ENCODE peak calls at places on chromosomes 12 and 14, in ten cellular contexts. C is epithelial cell of esophagus, M is HFF-Myc, K is H7, G is heart left ventricle, E is GM23338, Y is fibroblast of pulmonary artery, J is cardiac fibroblast, L is GM12865, N is brain microvascular endothelial cell. A is an unnamed sample.

GRCh38 chr12:4274396-4274959 is 916 bp downstream of the CCND2 start:
- DNase-seq in N (no peak), J (no peak), K (peak; percentile 70), M (no peak), L (peak; percentile 45), E (peak; percentile 61), Y (peak; percentile 21), G (no peak), C (no peak), A (no peak)

GRCh38 chr12:122834921-122835692 is at the start of gene HIP1R:
- DNase-seq in N (no peak), L (peak; percentile 58), G (no peak), Y (peak; percentile 12), E (peak; percentile 59), C (peak; percentile 45), J (no peak), K (peak; percentile 95), M (no peak), A (no peak)

GRCh38 chr12:116853507-116853906 is 27.7 kb downstream of the HRK start:
- DNase-seq in Y (no peak), J (no peak), N (no peak), M (no peak), C (no peak), L (no peak), G (no peak), E (no peak), K (no peak), A (no peak)

GRCh38 chr12:42299392-42300308 is 26.2 kb downstream of the ZCRB1 start:
- DNase-seq in M (peak; percentile 25), Y (peak; percentile 46), L (peak; percentile 96), E (no peak), N (peak; percentile 78), G (no peak), K (no peak), C (peak; percentile 72), J (peak; percentile 18), A (peak; percentile 33)

GRCh38 chr12:104358353-104359003 is 54.9 kb downstream of the EID3 start:
- DNase-seq in M (no peak), Y (peak; percentile 76), K (peak; percentile 70), J (peak; percentile 73), E (peak; percentile 80), N (peak; percentile 56), C (peak; percentile 65), G (no peak), L (peak; percentile 80), A (no peak)

GRCh38 chr12:105168006-105168405 is 60.5 kb downstream of the WASHC4 start:
- DNase-seq in Y (no peak), L (no peak), G (no peak), M (no peak), N (no peak), C (no peak), K (no peak), J (no peak), E (no peak), A (no peak)

GRCh38 chr12:41334390-41334789 is 146.3 kb downstream of the PDZRN4 start:
- DNase-seq in M (no peak), E (no peak), J (no peak), K (no peak), G (no peak), L (no peak), C (no peak), N (no peak), Y (no peak), A (no peak)

GRCh38 chr12:6039894-6040601 is 84.4 kb downstream of the VWF start:
- DNase-seq in G (no peak), C (peak; percentile 75), K (peak; percentile 80), Y (peak; percentile 85), J (peak; percentile 82), E (peak; percentile 90), N (peak; percentile 59), L (peak; percentile 68), M (peak; percentile 53), A (peak; percentile 67)

GRCh38 chr14:77615231-77616132 is 955 bp downstream of the SPTLC2 start:
- DNase-seq in C (peak; percentile 60), K (peak; percentile 46), M (no peak), Y (no peak), E (peak; percentile 39), J (no peak), L (no peak), G (no peak), N (no peak), A (no peak)

GRCh38 chr12:66529934-66530333 is 148.9 kb downstream of the GRIP1 start:
- DNase-seq in L (no peak), Y (no peak), G (no peak), J (no peak), K (no peak), C (no peak), N (no peak), M (no peak), E (no peak), A (no peak)

GRCh38 chr12:49413796-49414195 is 46.5 kb downstream of the SPATS2 start:
- DNase-seq in L (no peak), K (no peak), E (no peak), M (no peak), J (peak; percentile 46), Y (peak; percentile 61), C (peak; percentile 63), N (no peak), G (no peak), A (peak; percentile 23)

GRCh38 chr12:2845280-2845679 is 10.4 kb upstream of the NRIP2 start:
- DNase-seq in J (peak; percentile 89), C (no peak), M (peak; percentile 44), L (no peak), Y (peak; percentile 84), E (peak; percentile 58), N (peak; percentile 86), G (peak; percentile 58), K (peak; percentile 65), A (peak; percentile 47)

GRCh38 chr14:72644758-72645489 is 249.0 kb downstream of the DPF3 start:
- DNase-seq in K (no peak), J (no peak), Y (no peak), N (no peak), L (peak; percentile 16), C (no peak), G (no peak), E (peak; percentile 18), M (no peak), A (no peak)

GRCh38 chr14:39247256-39247655 is 13.5 kb downstream of the MIA2 start:
- DNase-seq in C (peak; percentile 91), K (no peak), N (peak; percentile 71), G (no peak), J (peak; percentile 79), E (no peak), M (no peak), Y (peak; percentile 84), L (no peak), A (peak; percentile 86)

GRCh38 chr12:76871082-76871481 is 7.7 kb downstream of the CSRP2 start:
- DNase-seq in N (no peak), J (no peak), G (no peak), K (no peak), L (no peak), M (no peak), C (no peak), Y (no peak), E (no peak), A (no peak)

GRCh38 chr14:104936361-104937155 is 11.9 kb downstream of the PLD4 start:
- DNase-seq in N (no peak), M (no peak), E (no peak), J (no peak), Y (no peak), K (no peak), L (no peak), G (no peak), C (peak; percentile 17), A (no peak)
- H3K4me3 ChIP-seq in N (no peak overlapping the region), M (no peak overlapping the region), E (no peak overlapping the region), J (no peak overlapping the region), Y (no peak overlapping the region), K (no peak overlapping the region), L (no peak overlapping the region), G (no peak overlapping the region), C (no peak overlapping the region), A (no peak overlapping the region)

DNA sequence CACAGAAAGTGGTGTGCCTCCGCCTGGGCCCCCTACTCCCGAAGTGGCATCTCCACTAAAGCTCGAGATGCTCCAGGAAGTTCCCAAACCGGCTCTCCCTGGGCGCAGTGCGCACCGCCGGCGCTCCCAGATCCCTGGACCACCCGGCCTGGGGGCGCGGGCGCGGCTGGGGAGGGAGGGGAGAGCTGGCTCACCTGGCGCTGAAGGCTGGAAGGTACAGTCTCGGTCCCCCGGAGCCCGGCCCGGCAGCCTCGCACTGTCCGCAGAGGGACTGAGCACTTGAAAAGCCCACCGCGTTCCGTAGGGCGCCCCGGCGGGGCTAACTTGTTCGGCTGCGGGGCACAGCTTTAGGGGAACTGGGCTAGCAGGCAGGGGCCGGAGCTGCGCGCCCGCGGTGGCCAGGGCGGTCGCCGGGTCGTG is 558 bp downstream of the DBX2 start:
- DNase-seq in K (peak; percentile 75), C (no peak), J (no peak), Y (no peak), N (no peak), G (peak; percentile 39), M (no peak), L (no peak), E (peak; percentile 73), A (no peak)
- H3K4me3 ChIP-seq in K (peak overlapping the region; percentile 53), C (no peak overlapping the region), J (no peak overlapping the region), Y (no peak overlapping the region), N (no peak overlapping the region), G (peak overlapping the region; percentile 55), M (no peak overlapping the region), L (no peak overlapping the region), E (peak overlapping the region; percentile 85), A (no peak overlapping the region)

DNA sequence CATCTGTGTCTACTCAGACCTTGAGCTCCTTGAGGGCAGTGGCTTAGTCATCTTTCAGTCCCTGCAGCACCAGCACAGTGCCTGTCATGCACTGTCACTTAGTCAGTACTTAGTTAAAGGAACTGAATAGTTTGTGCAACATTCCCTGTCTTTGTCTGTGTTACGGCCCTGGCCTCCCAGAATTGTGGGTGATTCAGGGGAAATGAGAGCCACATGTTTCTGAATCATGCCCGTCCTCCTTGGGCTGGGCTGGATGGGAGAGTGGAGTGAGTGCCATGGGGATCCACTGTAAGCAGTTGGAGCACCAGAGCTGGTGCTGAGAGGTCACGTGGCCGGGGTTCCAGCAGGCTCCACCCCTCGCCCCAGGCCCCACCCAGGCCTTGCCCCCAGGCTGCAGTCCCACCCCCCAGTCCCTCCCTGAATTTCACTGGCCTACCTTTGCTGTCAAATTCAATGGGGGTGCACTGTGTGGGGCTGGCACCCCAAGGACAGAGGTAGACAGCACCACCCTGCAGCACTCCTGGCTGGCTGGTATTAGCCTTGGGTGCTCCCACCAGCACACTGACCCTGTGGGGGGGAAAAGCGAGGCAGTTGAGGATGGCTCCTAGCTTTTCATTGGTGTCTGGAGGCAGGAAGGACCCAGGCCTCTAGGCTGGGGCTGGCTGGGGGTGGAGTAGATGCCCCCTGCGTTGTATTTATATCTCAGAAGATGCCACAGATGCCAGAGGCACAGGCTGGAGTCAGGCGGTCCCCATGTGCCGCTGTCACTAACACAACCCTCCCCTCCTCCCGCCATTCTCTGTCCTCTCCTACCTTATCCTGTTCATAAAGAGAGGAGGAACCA is 7.4 kb downstream of the ITGA5 start:
- DNase-seq in G (peak; percentile 77), E (peak; percentile 66), J (peak; percentile 88), C (peak; percentile 99), N (peak; percentile 89), L (peak; percentile 33), Y (peak; percentile 90), K (peak; percentile 94), M (peak; percentile 96), A (peak; percentile 98)
- H3K4me3 ChIP-seq in G (no peak overlapping the region), E (no peak overlapping the region), J (no peak overlapping the region), C (no peak overlapping the region), N (no peak overlapping the region), L (no peak overlapping the region), Y (no peak overlapping the region), K (no peak overlapping the region), M (no peak overlapping the region), A (no peak overlapping the region)

DNA sequence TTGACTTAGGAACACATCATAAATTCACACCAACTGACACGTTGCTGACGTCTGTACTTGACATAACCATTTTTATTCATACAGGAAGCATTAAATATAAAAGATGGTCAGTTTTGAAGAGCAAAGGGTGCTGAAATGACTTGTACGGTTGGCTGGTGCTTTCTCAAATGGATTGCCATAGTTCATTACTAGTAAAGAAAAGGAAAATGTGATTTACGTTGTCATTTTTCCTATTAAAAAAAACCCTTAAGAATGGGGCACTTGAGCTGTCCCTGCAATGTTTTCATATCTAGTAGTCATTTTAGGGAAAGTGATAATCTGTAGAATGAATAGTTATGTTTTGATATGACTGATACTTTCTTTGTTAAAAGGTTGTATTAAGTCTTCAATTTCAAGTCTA is 22.5 kb upstream of the MANSC4 start:
- DNase-seq in C (no peak), Y (no peak), G (no peak), E (no peak), L (no peak), M (no peak), J (no peak), N (no peak), K (no peak), A (no peak)
- H3K4me3 ChIP-seq in C (no peak overlapping the region), Y (no peak overlapping the region), G (no peak overlapping the region), E (no peak overlapping the region), L (no peak overlapping the region), M (no peak overlapping the region), J (no peak overlapping the region), N (no peak overlapping the region), K (no peak overlapping the region), A (no peak overlapping the region)

A was measured in AG10803.